ENCODE peak calls at places on chromosomes 11 and 22, in five cellular contexts. K, B, Z, J and X are unnamed samples.

GRCh38 chr11:128814856-128815705 is 52.0 kb downstream of the KCNJ1 start:
- DNase-seq in K (no peak), B (peak; percentile 85), Z (peak; percentile 65), J (peak; percentile 86), X (no peak)

GRCh38 chr11:33391188-33391892 is 134.2 kb downstream of the HIPK3 start:
- DNase-seq in K (no peak), B (no peak), Z (no peak), J (no peak), X (no peak)

GRCh38 chr11:98701541-98701940 is 319.2 kb upstream of the CNTN5 start:
- DNase-seq in K (no peak), B (no peak), Z (no peak), J (no peak), X (no peak)

GRCh38 chr11:81449588-81450155 is 1284.0 kb downstream of the FAM181B start:
- DNase-seq in K (no peak), B (no peak), Z (no peak), J (no peak), X (no peak)

GRCh38 chr11:102312656-102313055 is 4.6 kb upstream of the BIRC3 start:
- DNase-seq in K (no peak), B (no peak), Z (no peak), J (peak; percentile 40), X (no peak)

GRCh38 chr11:93063101-93063500 is 93.7 kb downstream of the MTNR1B start:
- DNase-seq in K (no peak), B (no peak), Z (no peak), J (peak; percentile 27), X (no peak)

GRCh38 chr11:27545946-27546345 is 39.4 kb upstream of the LIN7C start:
- DNase-seq in K (no peak), B (no peak), Z (no peak), J (no peak), X (no peak)

GRCh38 chr11:68446046-68446725 is 14.4 kb upstream of the PPP6R3 start:
- DNase-seq in K (no peak), B (no peak), Z (peak; percentile 44), J (no peak), X (no peak)

GRCh38 chr11:13119361-13119760 is 110.2 kb downstream of the RASSF10 start:
- DNase-seq in K (no peak), B (no peak), Z (no peak), J (peak; percentile 40), X (no peak)

GRCh38 chr11:32962016-32962415 is 53.7 kb upstream of the DEPDC7 start:
- DNase-seq in K (no peak), B (no peak), Z (no peak), J (peak; percentile 10), X (no peak)

GRCh38 chr11:1343391-1344055 is 34.1 kb upstream of the TOLLIP start:
- DNase-seq in K (no peak), B (no peak), Z (no peak), J (no peak), X (no peak)

GRCh38 chr11:1342946-1343345 is 33.5 kb upstream of the TOLLIP start:
- DNase-seq in K (no peak), B (no peak), Z (no peak), J (no peak), X (no peak)

GRCh38 chr11:1341928-1342524 is 32.6 kb upstream of the TOLLIP start:
- DNase-seq in K (no peak), B (no peak), Z (no peak), J (peak; percentile 64), X (no peak)

GRCh38 chr11:1345752-1346513 is 36.5 kb upstream of the TOLLIP start:
- DNase-seq in K (no peak), B (no peak), Z (no peak), J (no peak), X (no peak)

DNA sequence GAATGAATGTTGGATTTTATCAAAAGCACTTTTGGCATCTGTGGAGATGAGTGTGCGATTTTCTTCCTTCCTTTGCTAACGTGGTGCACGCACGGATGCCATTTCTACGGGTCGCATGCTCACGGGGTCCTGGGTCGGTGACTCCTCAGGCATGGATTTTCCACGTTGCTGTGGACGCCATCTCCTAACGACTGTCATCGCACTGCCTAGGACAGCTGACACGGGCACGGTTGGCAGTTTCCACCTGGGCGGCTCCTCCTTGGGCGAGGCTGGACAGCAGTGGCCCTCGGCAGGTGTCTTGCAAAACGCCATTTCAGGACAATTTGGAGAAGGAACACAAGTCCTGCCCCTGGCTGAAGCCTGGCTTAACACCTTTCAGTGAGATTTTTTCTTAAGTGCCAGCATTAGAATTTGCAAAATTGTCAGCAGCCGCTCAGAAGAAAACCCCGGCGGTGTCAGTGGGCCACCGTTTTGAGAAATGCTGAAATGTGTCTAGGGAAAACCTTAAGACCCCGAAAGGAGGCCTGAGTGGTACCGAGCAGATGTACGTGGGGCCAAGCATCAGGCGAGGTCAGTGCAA is 34.7 kb upstream of the TOLLIP start:
- DNase-seq in K (no peak), B (no peak), Z (no peak), J (no peak), X (no peak)
- H3K9me3 ChIP-seq in K (no peaks in the 10 kb centered on the region), B (no peaks in the 10 kb centered on the region), Z (no peaks in the 10 kb centered on the region), J (no peaks in the 10 kb centered on the region), X (no peaks in the 10 kb centered on the region)

DNA sequence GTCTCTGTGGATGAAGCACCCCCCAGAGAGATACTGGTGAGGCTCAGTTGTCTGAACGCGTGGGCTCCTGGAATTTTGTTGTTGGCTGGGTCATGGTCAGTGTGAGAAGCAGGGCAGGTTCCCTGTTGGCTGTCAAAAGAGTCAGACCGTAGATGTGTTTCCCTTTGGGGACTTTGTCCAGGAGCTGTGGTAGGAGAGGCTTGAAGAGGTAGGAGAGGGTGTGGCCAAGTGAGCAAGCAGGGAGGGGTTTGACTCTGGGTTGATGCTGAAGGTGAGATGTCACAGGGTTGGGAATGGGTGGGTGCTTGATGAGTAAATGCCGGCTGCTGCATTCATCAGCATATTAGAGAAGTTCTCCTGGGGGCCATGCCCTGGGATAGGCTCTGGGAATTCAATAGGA is 803.2 kb downstream of the TBC1D22A start:
- DNase-seq in K (no peak), B (no peak), Z (no peak), J (no peak), X (no peak)
- H3K9me3 ChIP-seq in K (no peaks in the 10 kb centered on the region), B (no peaks in the 10 kb centered on the region), Z (no peaks in the 10 kb centered on the region), J (peaks cover 48% of the 10 kb centered on the region), X (no peaks in the 10 kb centered on the region)

DNA sequence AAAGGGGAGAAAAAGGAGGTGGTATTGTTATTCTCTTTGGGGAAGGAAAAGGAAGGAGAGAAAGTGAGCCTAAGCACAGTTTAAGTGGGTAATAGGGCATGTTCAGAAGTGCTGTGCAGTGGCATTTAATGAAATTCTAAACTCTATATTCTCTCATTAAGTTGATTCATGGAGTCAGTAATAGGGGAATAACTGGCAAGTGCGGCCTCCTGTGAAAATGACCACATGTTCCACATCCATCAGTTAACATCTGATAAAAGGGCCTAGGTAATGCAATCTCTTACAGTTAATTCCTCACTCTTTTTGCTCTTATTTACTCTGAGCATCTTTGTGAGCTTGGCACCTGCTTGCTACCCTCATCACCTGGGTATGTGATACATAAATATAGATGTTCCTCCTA is 516.7 kb downstream of the JRKL start:
- DNase-seq in K (no peak), B (no peak), Z (no peak), J (no peak), X (no peak)
- H3K9me3 ChIP-seq in K (no peaks in the 10 kb centered on the region), B (no peaks in the 10 kb centered on the region), Z (no peaks in the 10 kb centered on the region), J (no peaks in the 10 kb centered on the region), X (no peaks in the 10 kb centered on the region)

GRCh38 chr11:114080219-114080618 is 20.7 kb downstream of the ZBTB16 start:
- DNase-seq in K (no peak), B (no peak), Z (no peak), J (no peak), X (no peak)

GRCh38 chr11:114082415-114082748 is 22.9 kb downstream of the ZBTB16 start:
- DNase-seq in K (no peak), B (no peak), Z (peak; percentile 66), J (no peak), X (no peak)

GRCh38 chr11:114080769-114081168 is 21.3 kb downstream of the ZBTB16 start:
- DNase-seq in K (no peak), B (no peak), Z (no peak), J (no peak), X (no peak)

GRCh38 chr11:114082767-114083181 is 23.3 kb downstream of the ZBTB16 start:
- DNase-seq in K (no peak), B (no peak), Z (no peak), J (no peak), X (no peak)

DNA sequence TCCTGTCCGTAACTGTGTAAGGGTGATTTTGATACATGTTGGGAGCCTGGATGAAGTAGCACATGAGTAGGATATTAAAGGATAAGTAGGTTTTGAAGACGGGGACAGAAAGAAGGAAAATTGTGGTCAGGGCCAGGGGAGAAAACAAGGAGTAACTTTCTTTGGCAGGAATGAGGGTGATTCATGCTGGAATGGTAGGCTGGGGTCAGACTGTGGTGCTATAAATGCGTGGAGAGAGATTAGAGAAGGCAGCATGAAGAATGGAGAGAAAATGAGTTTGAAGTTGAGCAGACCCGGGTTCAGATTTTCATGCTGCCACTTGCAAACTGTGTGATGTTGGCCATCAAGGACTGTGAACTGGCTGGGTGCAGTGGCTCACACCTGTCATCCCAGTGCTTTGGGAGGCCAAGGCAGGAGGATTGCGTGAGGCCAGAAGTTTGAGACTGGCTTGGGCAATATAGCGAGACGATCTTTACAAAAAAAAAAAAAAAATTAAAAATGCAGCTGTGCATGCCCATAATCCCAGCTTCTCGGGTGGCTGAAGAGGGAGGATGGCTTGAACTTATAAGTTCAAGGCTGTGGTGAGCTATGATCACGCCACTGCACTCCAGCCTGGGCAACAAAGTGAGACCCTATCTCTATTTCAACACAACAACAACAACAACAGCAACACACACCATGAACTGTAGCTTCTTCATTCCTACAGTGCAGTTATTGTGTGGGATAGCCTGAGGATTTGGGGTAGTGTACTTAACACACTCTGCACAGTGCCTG is 22.3 kb downstream of the ZBTB16 start:
- DNase-seq in K (no peak), B (no peak), Z (no peak), J (no peak), X (no peak)
- H3K9me3 ChIP-seq in K (no peaks in the 10 kb centered on the region), B (no peaks in the 10 kb centered on the region), Z (no peaks in the 10 kb centered on the region), J (no peaks in the 10 kb centered on the region), X (no peaks in the 10 kb centered on the region)

DNA sequence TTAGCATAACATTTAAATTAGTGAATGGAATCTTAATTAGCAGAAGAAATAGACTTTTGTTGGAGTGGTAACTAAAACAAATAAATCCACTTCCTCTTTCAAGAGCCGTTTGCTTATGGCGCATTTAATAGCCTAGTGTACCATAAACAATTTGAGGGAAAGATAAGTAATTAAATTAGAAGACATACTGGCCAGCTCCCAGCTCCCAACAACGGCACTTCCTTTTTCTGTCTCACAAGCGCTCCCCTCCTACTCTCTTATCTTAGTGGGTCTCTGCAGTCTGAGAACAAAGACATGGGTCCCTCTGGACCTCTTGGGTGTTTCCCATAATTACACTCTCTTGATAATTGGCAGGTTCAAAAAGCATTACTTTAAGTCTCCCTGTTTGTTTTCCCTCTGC is 146.0 kb downstream of the OPCML start:
- DNase-seq in K (no peak), B (no peak), Z (no peak), J (no peak), X (no peak)
- H3K9me3 ChIP-seq in K (no peaks in the 10 kb centered on the region), B (no peaks in the 10 kb centered on the region), Z (peaks cover 2% of the 10 kb centered on the region), J (peaks cover 49% of the 10 kb centered on the region), X (no peaks in the 10 kb centered on the region)

GRCh38 chr22:47277001-47277400 is 514.6 kb downstream of the TBC1D22A start:
- DNase-seq in K (no peak), B (no peak), Z (no peak), J (no peak), X (no peak)

GRCh38 chr22:47278655-47279054 is 516.2 kb downstream of the TBC1D22A start:
- DNase-seq in K (no peak), B (no peak), Z (no peak), J (no peak), X (no peak)

GRCh38 chr22:47281126-47282106 is 519.0 kb downstream of the TBC1D22A start:
- DNase-seq in K (no peak), B (no peak), Z (no peak), J (peak; percentile 41), X (no peak)

GRCh38 chr22:47277511-47277910 is 515.1 kb downstream of the TBC1D22A start:
- DNase-seq in K (no peak), B (no peak), Z (no peak), J (no peak), X (no peak)

GRCh38 chr22:47279337-47279736 is 516.9 kb downstream of the TBC1D22A start:
- DNase-seq in K (no peak), B (no peak), Z (no peak), J (no peak), X (no peak)
- H3K9me3 ChIP-seq in K (no peaks in the 10 kb centered on the region), B (no peaks in the 10 kb centered on the region), Z (no peaks in the 10 kb centered on the region), J (no peaks in the 10 kb centered on the region), X (no peaks in the 10 kb centered on the region)